ENCODE peak calls at places on chromosomes 2 and 18, in six cellular contexts. D is heart left ventricle; Z is stimulated activated CD8-positive, alpha-beta memory T cell treated with anti-CD3 and anti-CD28 coated beads, Interleukin-4, amount 100 ng/mL, for 4 hours; L is NCI-H1105; O is activated CD8-positive, alpha-beta memory T cell treated with anti-CD3 and anti-CD28 coated beads for 24 hours; F is ACHN. Y is an unnamed sample.

GRCh38 chr2:89818873-89819272 is 1127.4 kb downstream of the RPIA start:
- DNase-seq in F (no peak), D (no peak), L (no peak), O (no peak), Z (no peak), Y (no peak)

GRCh38 chr2:143629344-143629743 is 500.1 kb downstream of the ARHGAP15 start:
- DNase-seq in O (no peak), F (no peak), L (no peak), D (no peak), Z (no peak), Y (no peak)

GRCh38 chr2:28216320-28216719 is 176.3 kb upstream of the FOSL2 start:
- DNase-seq in L (no peak), F (no peak), Z (no peak), D (no peak), O (no peak), Y (no peak)

GRCh38 chr2:179265082-179265575 is 497 bp upstream of the SESTD1 start:
- DNase-seq in Z (no peak), F (no peak), D (no peak), O (no peak), L (no peak), Y (peak; percentile 23)

GRCh38 chr2:157744571-157745076 is 116.0 kb upstream of the ACVR1C start:
- DNase-seq in L (no peak), Z (no peak), D (no peak), F (no peak), O (no peak), Y (no peak)

GRCh38 chr2:128305555-128306080 is 13.1 kb downstream of the HS6ST1 start:
- DNase-seq in D (no peak), O (no peak), L (peak; percentile 92), F (no peak), Z (no peak), Y (no peak)

GRCh38 chr2:219634171-219634940 is 6.9 kb downstream of the SLC4A3 start:
- DNase-seq in F (no peak), Z (no peak), O (peak; percentile 42), D (no peak), L (no peak), Y (no peak)

GRCh38 chr2:70746076-70746475 is 21.9 kb downstream of the ADD2 start:
- DNase-seq in O (no peak), L (no peak), Z (no peak), D (no peak), F (no peak), Y (no peak)

GRCh38 chr18:79507076-79507545 is 111.4 kb downstream of the NFATC1 start:
- DNase-seq in F (no peak), D (peak; percentile 81), L (no peak), O (peak; percentile 73), Z (no peak), Y (no peak)

GRCh38 chr2:172282944-172283343 is 144.4 kb upstream of the ITGA6 start:
- DNase-seq in Z (no peak), D (no peak), L (no peak), F (no peak), O (no peak), Y (peak; percentile 19)

GRCh38 chr2:46663614-46664013 is 184.2 kb downstream of the TMEM247 start:
- DNase-seq in O (no peak), F (no peak), D (peak; percentile 46), L (no peak), Z (no peak), Y (peak; percentile 43)

GRCh38 chr2:204737296-204737695 is 192.0 kb downstream of the PARD3B start:
- DNase-seq in O (no peak), D (no peak), F (no peak), L (no peak), Z (no peak), Y (no peak)

GRCh38 chr2:56688661-56689060 is 504.9 kb downstream of the CCDC85A start:
- DNase-seq in Z (no peak), D (no peak), F (no peak), O (no peak), L (no peak), Y (no peak)

GRCh38 chr2:216989335-216990129 is 129.7 kb upstream of the TNP1 start:
- DNase-seq in F (no peak), D (no peak), Z (no peak), L (no peak), O (no peak), Y (peak; percentile 2)

GRCh38 chr2:82316573-82317371 is 2012.2 kb upstream of the LRRTM1 start:
- DNase-seq in O (no peak), Z (no peak), L (no peak), D (no peak), F (no peak), Y (no peak)

GRCh38 chr2:19900536-19901200 is 1.1 kb downstream of the TTC32 start:
- DNase-seq in D (no peak), O (no peak), Z (no peak), L (no peak), F (peak; percentile 44), Y (peak; percentile 19)

GRCh38 chr2:181789827-181790448 is 101.6 kb upstream of the ITPRID2 start:
- DNase-seq in O (no peak), F (no peak), D (no peak), Z (no peak), L (no peak), Y (no peak)

GRCh38 chr18:79958981-79959380 is 5.5 kb upstream of the HSBP1L1 start:
- DNase-seq in O (no peak), D (no peak), L (no peak), F (no peak), Z (no peak), Y (no peak)

GRCh38 chr18:34350778-34351177 is 126.1 kb upstream of the NOL4 start:
- DNase-seq in D (no peak), Z (no peak), F (no peak), L (no peak), O (no peak), Y (no peak)

GRCh38 chr2:151302286-151302878 is 12.9 kb upstream of the NMI start:
- DNase-seq in Z (no peak), O (no peak), L (no peak), D (no peak), F (peak; percentile 20), Y (no peak)

GRCh38 chr2:113113794-113114193 is 13.6 kb upstream of the IL1RN start:
- DNase-seq in L (no peak), Z (no peak), O (no peak), F (no peak), D (no peak), Y (no peak)

GRCh38 chr2:37797081-37797480 is 125.6 kb upstream of the CDC42EP3 start:
- DNase-seq in D (no peak), Z (no peak), L (no peak), O (no peak), F (no peak), Y (no peak)

GRCh38 chr2:222927600-222927999 is 66.8 kb downstream of the ACSL3 start:
- DNase-seq in F (no peak), L (no peak), D (no peak), Z (no peak), O (no peak), Y (no peak)

GRCh38 chr2:154447727-154448418 is 250.6 kb upstream of the KCNJ3 start:
- DNase-seq in L (no peak), O (no peak), Z (no peak), D (no peak), F (no peak), Y (no peak)

GRCh38 chr2:9343524-9343923 is 79.8 kb downstream of the ITGB1BP1 start:
- DNase-seq in O (no peak), F (no peak), L (no peak), D (no peak), Z (no peak), Y (no peak)

GRCh38 chr2:215652432-215652831 is 216.6 kb upstream of the FN1 start:
- DNase-seq in Z (no peak), L (no peak), D (no peak), F (no peak), O (no peak), Y (no peak)

GRCh38 chr2:120423167-120423943 is 77.4 kb downstream of the INHBB start:
- DNase-seq in Z (no peak), F (no peak), L (no peak), D (no peak), O (no peak), Y (no peak)

GRCh38 chr2:215141706-215142105 is 3.3 kb upstream of the ABCA12 start:
- DNase-seq in O (no peak), L (no peak), F (no peak), Z (no peak), D (no peak), Y (no peak)

GRCh38 chr2:207156451-207157161 is 9.1 kb downstream of the KLF7 start:
- DNase-seq in Z (no peak), D (no peak), F (no peak), O (no peak), L (no peak), Y (no peak)

GRCh38 chr2:236353594-236353942 is 89.4 kb upstream of the ASB18 start:
- DNase-seq in Z (no peak), O (no peak), D (no peak), F (no peak), L (no peak), Y (no peak)

GRCh38 chr2:196249860-196250259 is 78.5 kb upstream of the STK17B start:
- DNase-seq in Z (no peak), L (no peak), O (no peak), F (no peak), D (no peak), Y (no peak)